ENCODE peak calls at places on chromosomes 16 and 17, in ten cellular contexts. F is endodermal cell, Q is GM23338, W is cardiac muscle cell, B is Panc1, A is thoracic aorta, E is hepatocyte, M is sigmoid colon, U is psoas muscle, R is GM12865. V is an unnamed sample.

GRCh38 chr16:2979669-2980226 is 498 bp downstream of the PKMYT1 start:
- DNase-seq in A (no peak), F (peak), Q (peak), E (no peak), M (no peak), B (no peak), R (no peak), W (no peak), U (no peak), V (no peak)

GRCh38 chr16:68859827-68860226 is 16.5 kb downstream of the TANGO6 start:
- DNase-seq in Q (no peak), A (no peak), F (no peak), W (no peak), B (no peak), R (no peak), U (no peak), E (no peak), M (no peak), V (no peak)

GRCh38 chr16:11836653-11837244 is 14.6 kb downstream of the RSL1D1 start:
- DNase-seq in M (no peak), R (no peak), U (no peak), A (no peak), W (no peak), B (no peak), F (peak), Q (peak), E (no peak), V (no peak)

GRCh38 chr17:82205720-82206508 is 6.7 kb downstream of the CCDC57 start:
- DNase-seq in M (peak), A (no peak), U (peak), R (peak), B (peak), W (peak), Q (peak), F (peak), E (peak), V (peak)

GRCh38 chr16:28491080-28491969 is 549 bp downstream of the CLN3 start:
- DNase-seq in M (peak), R (peak), F (peak), W (peak), U (peak), Q (peak), B (no peak), A (no peak), E (peak), V (no peak)

GRCh38 chr17:35023538-35023937 is 40.0 kb downstream of the RFFL start:
- DNase-seq in A (no peak), R (no peak), B (no peak), W (no peak), M (no peak), E (no peak), U (no peak), F (no peak), Q (no peak), V (no peak)

GRCh38 chr17:17313350-17313991 is 10.3 kb downstream of the NT5M start:
- DNase-seq in W (peak), E (peak), A (no peak), B (peak), M (peak), F (peak), U (no peak), R (peak), Q (peak), V (no peak)

GRCh38 chr16:2244926-2245795 is 6.2 kb downstream of the ECI1 start:
- DNase-seq in M (no peak), A (no peak), Q (no peak), R (no peak), W (no peak), U (no peak), E (no peak), F (no peak), B (no peak), V (no peak)

GRCh38 chr16:21598676-21599157 is 660 bp upstream of the METTL9 start:
- DNase-seq in B (no peak), A (no peak), F (no peak), E (peak), M (no peak), W (no peak), R (peak), U (no peak), Q (peak), V (peak)

GRCh38 chr17:7394452-7395191 is at the start of gene PLSCR3:
- DNase-seq in E (peak), W (peak), U (peak), R (peak), Q (peak), M (peak), A (peak), B (no peak), F (peak), V (no peak)

GRCh38 chr17:74176546-74177001 is 26.9 kb upstream of the RPL38 start:
- DNase-seq in R (peak), M (no peak), A (no peak), Q (peak), B (no peak), U (no peak), W (peak), E (peak), F (peak), V (no peak)

GRCh38 chr17:27352481-27353460 is 58.9 kb downstream of the WSB1 start:
- DNase-seq in Q (no peak), M (peak), W (no peak), B (no peak), U (no peak), E (no peak), F (peak), A (no peak), R (no peak), V (no peak)

GRCh38 chr17:58285422-58285810 is 4.7 kb upstream of the MPO start:
- DNase-seq in E (no peak), F (no peak), R (no peak), W (no peak), Q (no peak), B (no peak), U (no peak), M (peak), A (no peak), V (no peak)

GRCh38 chr16:59252317-59252716 is 518.2 kb upstream of the GOT2 start:
- DNase-seq in E (no peak), R (no peak), B (no peak), M (no peak), Q (peak), U (no peak), F (no peak), W (peak), A (no peak), V (no peak)

GRCh38 chr16:59249049-59249448 is 514.9 kb upstream of the GOT2 start:
- DNase-seq in R (no peak), F (peak), Q (peak), A (no peak), W (peak), B (no peak), M (no peak), E (peak), U (no peak), V (no peak)
- TF ChIP-seq CTCF in R (no peak), F (peak), Q (peak), A (no peak), W (no peak), B (no peak), M (no peak), E (peak), U (no peak), V (no peak)

DNA sequence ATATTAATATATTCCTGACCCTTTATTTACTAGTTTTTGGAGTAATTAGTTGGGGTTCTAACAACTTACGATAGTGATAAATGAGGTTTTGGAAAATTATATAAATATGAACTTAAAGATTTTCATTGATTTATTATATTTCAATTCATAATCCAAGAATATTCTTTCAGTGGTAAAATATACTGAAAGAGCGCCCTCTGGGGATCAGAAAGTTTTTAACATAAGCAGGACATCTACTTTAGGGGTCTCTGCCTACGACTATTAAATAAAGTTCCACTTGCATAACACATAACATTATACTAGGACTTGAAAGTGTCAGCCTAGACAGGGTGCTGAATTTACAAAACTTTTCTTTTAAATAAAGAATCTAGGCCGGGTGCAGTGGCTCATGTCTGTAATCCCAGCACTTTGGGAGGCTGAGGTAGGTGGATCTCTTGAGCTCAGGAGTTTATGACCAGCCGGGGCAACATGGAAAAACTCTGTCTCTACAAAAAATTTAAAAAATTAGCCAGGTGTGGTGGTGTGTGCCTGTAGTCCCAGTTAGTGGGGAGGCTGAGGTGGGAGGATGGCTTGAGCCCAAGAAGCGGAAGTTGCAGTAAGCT is 15.6 kb downstream of the RFWD3 start:
- DNase-seq in F (no peak), M (no peak), U (no peak), E (peak), A (no peak), R (no peak), Q (peak), B (no peak), W (peak), V (no peak)
- TF ChIP-seq CTCF in F (peak), M (no peak), U (peak), E (peak), A (peak), R (peak), Q (peak), B (peak), W (peak), V (no peak)

GRCh38 chr17:3836551-3836950 is 9.5 kb downstream of the NCBP3 start:
- DNase-seq in A (no peak), F (no peak), W (no peak), M (no peak), Q (no peak), E (no peak), R (no peak), B (no peak), U (no peak), V (no peak)
- TF ChIP-seq CTCF in A (no peak), F (no peak), W (no peak), M (no peak), Q (no peak), E (no peak), R (no peak), B (no peak), U (no peak), V (no peak)

GRCh38 chr16:82262244-82262643 is 92.2 kb upstream of the MPHOSPH6 start:
- DNase-seq in M (no peak), R (no peak), A (no peak), F (no peak), E (no peak), U (no peak), B (no peak), Q (no peak), W (no peak), V (no peak)
- TF ChIP-seq CTCF in M (no peak), R (no peak), A (no peak), F (no peak), E (no peak), U (no peak), B (no peak), Q (no peak), W (no peak), V (no peak)